ENCODE peak calls at places on chromosomes 13 and 19, in nine cellular contexts. One of them, this sample, is unnamed.

GRCh38 chr13:78700121-78700910 is 41.4 kb upstream of the OBI1 start:
- DNase-seq in gastrocnemius medialis: no peak
- DNase-seq in stimulated activated naive CD4-positive, alpha-beta T cell: no peak
- DNase-seq in BE2C: no peak
- DNase-seq in dermis microvascular lymphatic vessel endothelial cell: peak
- DNase-seq in AG09309: no peak
- DNase-seq in non-pigmented ciliary epithelial cell: no peak
- DNase-seq in progenitor cell of endocrine pancreas: no peak
- DNase-seq in tibial nerve: no peak
- DNase-seq in this sample: no peak

GRCh38 chr19:45444318-45445041 is 20.8 kb upstream of the ERCC1 start:
- DNase-seq in stimulated activated naive CD4-positive, alpha-beta T cell: peak
- DNase-seq in non-pigmented ciliary epithelial cell: no peak
- DNase-seq in BE2C: peak
- DNase-seq in dermis microvascular lymphatic vessel endothelial cell: peak
- DNase-seq in progenitor cell of endocrine pancreas: peak
- DNase-seq in gastrocnemius medialis: peak
- DNase-seq in tibial nerve: peak
- DNase-seq in AG09309: no peak
- DNase-seq in this sample: peak

GRCh38 chr13:97977376-97977705 is 23.9 kb downstream of the IPO5 start:
- DNase-seq in tibial nerve: no peak
- DNase-seq in non-pigmented ciliary epithelial cell: no peak
- DNase-seq in stimulated activated naive CD4-positive, alpha-beta T cell: no peak
- DNase-seq in gastrocnemius medialis: no peak
- DNase-seq in BE2C: no peak
- DNase-seq in progenitor cell of endocrine pancreas: no peak
- DNase-seq in AG09309: no peak
- DNase-seq in dermis microvascular lymphatic vessel endothelial cell: no peak
- DNase-seq in this sample: no peak

GRCh38 chr19:45283443-45284033 is 32.5 kb downstream of the MARK4 start:
- DNase-seq in dermis microvascular lymphatic vessel endothelial cell: no peak
- DNase-seq in AG09309: no peak
- DNase-seq in gastrocnemius medialis: no peak
- DNase-seq in non-pigmented ciliary epithelial cell: no peak
- DNase-seq in BE2C: no peak
- DNase-seq in stimulated activated naive CD4-positive, alpha-beta T cell: no peak
- DNase-seq in progenitor cell of endocrine pancreas: no peak
- DNase-seq in tibial nerve: no peak
- DNase-seq in this sample: no peak

GRCh38 chr13:74026753-74027152 is 107.5 kb downstream of the KLF12 start:
- DNase-seq in stimulated activated naive CD4-positive, alpha-beta T cell: peak
- DNase-seq in gastrocnemius medialis: no peak
- DNase-seq in BE2C: no peak
- DNase-seq in dermis microvascular lymphatic vessel endothelial cell: no peak
- DNase-seq in tibial nerve: no peak
- DNase-seq in progenitor cell of endocrine pancreas: no peak
- DNase-seq in AG09309: no peak
- DNase-seq in non-pigmented ciliary epithelial cell: peak
- DNase-seq in this sample: peak

GRCh38 chr13:48896312-48896711 is 79.4 kb upstream of the FNDC3A start:
- DNase-seq in progenitor cell of endocrine pancreas: no peak
- DNase-seq in non-pigmented ciliary epithelial cell: no peak
- DNase-seq in stimulated activated naive CD4-positive, alpha-beta T cell: no peak
- DNase-seq in BE2C: no peak
- DNase-seq in gastrocnemius medialis: no peak
- DNase-seq in tibial nerve: no peak
- DNase-seq in dermis microvascular lymphatic vessel endothelial cell: no peak
- DNase-seq in AG09309: no peak
- DNase-seq in this sample: no peak

GRCh38 chr19:51372649-51373504 is at the start of gene NKG7:
- DNase-seq in gastrocnemius medialis: no peak
- DNase-seq in AG09309: no peak
- DNase-seq in stimulated activated naive CD4-positive, alpha-beta T cell: no peak
- DNase-seq in tibial nerve: no peak
- DNase-seq in progenitor cell of endocrine pancreas: no peak
- DNase-seq in non-pigmented ciliary epithelial cell: no peak
- DNase-seq in dermis microvascular lymphatic vessel endothelial cell: no peak
- DNase-seq in BE2C: no peak
- DNase-seq in this sample: peak

GRCh38 chr19:47499863-47500830 is 14.7 kb downstream of the NAPA start:
- DNase-seq in progenitor cell of endocrine pancreas: no peak
- DNase-seq in AG09309: no peak
- DNase-seq in tibial nerve: no peak
- DNase-seq in stimulated activated naive CD4-positive, alpha-beta T cell: no peak
- DNase-seq in gastrocnemius medialis: no peak
- DNase-seq in dermis microvascular lymphatic vessel endothelial cell: no peak
- DNase-seq in non-pigmented ciliary epithelial cell: no peak
- DNase-seq in BE2C: no peak
- DNase-seq in this sample: no peak

This sample was measured in central memory CD4-positive, alpha-beta T cell.